ENCODE peak calls at places on chromosomes 5 and 9, in six cellular contexts. One of them, this sample, is unnamed.

GRCh38 chr5:39800202-39800601 is 375.4 kb upstream of the DAB2 start:
- DNase-seq in OCI-LY7: no peak
- DNase-seq in lung: no peak
- DNase-seq in activated CD8-positive, alpha-beta T cell treated with anti-CD3 and anti-CD28 coated beads for 36 hours: no peak
- DNase-seq in ovary: no peak
- DNase-seq in upper lobe of right lung: no peak
- DNase-seq in this sample: no peak

GRCh38 chr9:27945386-27945785 is 372.1 kb upstream of the C9orf72 start:
- DNase-seq in lung: no peak
- DNase-seq in ovary: no peak
- DNase-seq in upper lobe of right lung: no peak
- DNase-seq in activated CD8-positive, alpha-beta T cell treated with anti-CD3 and anti-CD28 coated beads for 36 hours: no peak
- DNase-seq in OCI-LY7: no peak
- DNase-seq in this sample: no peak

GRCh38 chr5:6757414-6757969 is 44.3 kb downstream of the TENT4A start:
- DNase-seq in activated CD8-positive, alpha-beta T cell treated with anti-CD3 and anti-CD28 coated beads for 36 hours: no peak
- DNase-seq in OCI-LY7: no peak
- DNase-seq in lung: no peak
- DNase-seq in upper lobe of right lung: peak; percentile 21
- DNase-seq in ovary: no peak
- DNase-seq in this sample: no peak

GRCh38 chr5:35853652-35854051 is 3.0 kb upstream of the IL7R start:
- DNase-seq in activated CD8-positive, alpha-beta T cell treated with anti-CD3 and anti-CD28 coated beads for 36 hours: peak; percentile 81
- DNase-seq in ovary: peak; percentile 28
- DNase-seq in lung: no peak
- DNase-seq in OCI-LY7: no peak
- DNase-seq in upper lobe of right lung: no peak
- DNase-seq in this sample: no peak

GRCh38 chr9:9998491-9999287 is 614.1 kb downstream of the PTPRD start:
- DNase-seq in OCI-LY7: peak; percentile 4
- DNase-seq in lung: no peak
- DNase-seq in activated CD8-positive, alpha-beta T cell treated with anti-CD3 and anti-CD28 coated beads for 36 hours: no peak
- DNase-seq in upper lobe of right lung: no peak
- DNase-seq in ovary: no peak
- DNase-seq in this sample: no peak

GRCh38 chr5:86118542-86118941 is 499.2 kb upstream of the COX7C start:
- DNase-seq in upper lobe of right lung: no peak
- DNase-seq in OCI-LY7: peak; percentile 10
- DNase-seq in ovary: no peak
- DNase-seq in activated CD8-positive, alpha-beta T cell treated with anti-CD3 and anti-CD28 coated beads for 36 hours: no peak
- DNase-seq in lung: no peak
- DNase-seq in this sample: no peak

GRCh38 chr5:140567871-140568270 is 3.2 kb downstream of the SLC35A4 start:
- DNase-seq in upper lobe of right lung: peak; percentile 62
- DNase-seq in OCI-LY7: no peak
- DNase-seq in lung: no peak
- DNase-seq in ovary: no peak
- DNase-seq in activated CD8-positive, alpha-beta T cell treated with anti-CD3 and anti-CD28 coated beads for 36 hours: no peak
- DNase-seq in this sample: no peak

GRCh38 chr9:122287214-122287613 is 22.5 kb downstream of the MRRF start:
- DNase-seq in lung: no peak
- DNase-seq in ovary: no peak
- DNase-seq in activated CD8-positive, alpha-beta T cell treated with anti-CD3 and anti-CD28 coated beads for 36 hours: no peak
- DNase-seq in OCI-LY7: no peak
- DNase-seq in upper lobe of right lung: no peak
- DNase-seq in this sample: no peak

GRCh38 chr5:148911386-148911785 is 85.0 kb downstream of the ADRB2 start:
- DNase-seq in upper lobe of right lung: no peak
- DNase-seq in ovary: no peak
- DNase-seq in activated CD8-positive, alpha-beta T cell treated with anti-CD3 and anti-CD28 coated beads for 36 hours: no peak
- DNase-seq in lung: no peak
- DNase-seq in OCI-LY7: no peak
- DNase-seq in this sample: no peak

GRCh38 chr5:138370537-138370936 is 18.1 kb downstream of the KDM3B start:
- DNase-seq in activated CD8-positive, alpha-beta T cell treated with anti-CD3 and anti-CD28 coated beads for 36 hours: no peak
- DNase-seq in ovary: no peak
- DNase-seq in upper lobe of right lung: no peak
- DNase-seq in lung: no peak
- DNase-seq in OCI-LY7: no peak
- DNase-seq in this sample: no peak

GRCh38 chr5:168818586-168818985 is 239.4 kb upstream of the PANK3 start:
- DNase-seq in activated CD8-positive, alpha-beta T cell treated with anti-CD3 and anti-CD28 coated beads for 36 hours: no peak
- DNase-seq in upper lobe of right lung: peak; percentile 78
- DNase-seq in lung: peak; percentile 83
- DNase-seq in ovary: no peak
- DNase-seq in OCI-LY7: no peak
- DNase-seq in this sample: no peak

GRCh38 chr5:74915488-74915887 is 49.3 kb upstream of the FAM169A start:
- DNase-seq in OCI-LY7: no peak
- DNase-seq in ovary: no peak
- DNase-seq in upper lobe of right lung: no peak
- DNase-seq in activated CD8-positive, alpha-beta T cell treated with anti-CD3 and anti-CD28 coated beads for 36 hours: no peak
- DNase-seq in lung: no peak
- DNase-seq in this sample: no peak

GRCh38 chr9:79257671-79258410 is 313.9 kb upstream of the TLE4 start:
- DNase-seq in lung: no peak
- DNase-seq in activated CD8-positive, alpha-beta T cell treated with anti-CD3 and anti-CD28 coated beads for 36 hours: no peak
- DNase-seq in ovary: no peak
- DNase-seq in OCI-LY7: no peak
- DNase-seq in upper lobe of right lung: no peak
- DNase-seq in this sample: no peak

GRCh38 chr5:37717613-37718431 is 122.0 kb downstream of the GDNF start:
- DNase-seq in upper lobe of right lung: peak; percentile 60
- DNase-seq in OCI-LY7: no peak
- DNase-seq in ovary: peak; percentile 28
- DNase-seq in lung: peak; percentile 67
- DNase-seq in activated CD8-positive, alpha-beta T cell treated with anti-CD3 and anti-CD28 coated beads for 36 hours: no peak
- DNase-seq in this sample: peak; percentile 94

DNA sequence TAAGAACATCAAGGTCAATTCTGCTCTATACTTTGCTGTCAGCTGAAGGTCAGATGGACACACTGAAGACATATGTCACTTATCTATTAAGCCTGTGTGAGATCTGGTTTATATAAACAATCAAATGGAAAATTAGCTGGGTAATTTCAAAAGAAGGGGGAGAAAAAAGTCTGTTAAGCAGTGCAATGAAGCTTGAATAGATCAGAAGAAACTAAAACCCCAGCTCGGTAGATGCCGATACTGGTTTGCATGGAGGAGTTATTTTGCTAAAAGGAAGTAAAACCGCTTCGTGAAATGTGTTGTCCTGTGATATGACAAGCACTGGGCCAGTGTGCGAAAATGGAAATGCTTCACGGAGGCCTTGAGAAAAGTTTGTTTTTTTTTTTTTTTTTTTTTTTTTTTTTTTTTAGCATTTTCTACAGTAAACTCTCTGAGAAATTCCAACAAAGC is 148.8 kb downstream of the MEF2C start:
- DNase-seq in upper lobe of right lung: no peak
- DNase-seq in lung: no peak
- DNase-seq in OCI-LY7: peak; percentile 90
- DNase-seq in activated CD8-positive, alpha-beta T cell treated with anti-CD3 and anti-CD28 coated beads for 36 hours: peak; percentile 2
- DNase-seq in ovary: peak; percentile 54
- DNase-seq in this sample: no peak
- TF ChIP-seq CTCF in upper lobe of right lung: no peak
- TF ChIP-seq CTCF in lung: no peak
- TF ChIP-seq CTCF in OCI-LY7: no peak
- TF ChIP-seq CTCF in activated CD8-positive, alpha-beta T cell treated with anti-CD3 and anti-CD28 coated beads for 36 hours: no peak
- TF ChIP-seq CTCF in ovary: no peak
- TF ChIP-seq CTCF in this sample: no peak

DNA sequence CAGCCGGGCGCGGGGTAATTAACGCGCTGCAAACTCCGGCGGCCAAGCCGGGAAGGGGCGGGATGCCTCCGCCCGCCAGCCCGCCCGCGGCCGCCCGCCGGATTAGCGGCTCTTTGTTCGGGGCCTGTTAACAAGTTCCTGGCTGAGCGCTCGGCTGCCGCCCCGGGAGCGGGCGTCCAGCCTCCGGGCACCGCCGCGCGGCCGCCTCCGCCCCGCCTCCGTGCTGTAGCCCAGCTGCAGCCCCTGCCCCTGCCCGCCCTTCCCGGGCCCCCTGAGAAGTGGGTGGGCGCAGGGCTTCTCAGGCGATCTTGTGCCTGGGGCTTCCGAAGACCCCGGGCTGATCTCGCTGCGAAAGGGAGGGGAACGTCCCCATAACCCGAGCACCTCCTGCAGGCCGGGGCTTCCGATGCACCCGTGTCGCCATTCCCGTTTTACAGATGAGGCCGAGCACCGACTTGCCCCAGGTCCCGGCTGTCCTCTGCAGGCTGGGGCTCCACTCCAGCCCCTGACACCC is 7.6 kb downstream of the UNC5A start:
- DNase-seq in OCI-LY7: no peak
- DNase-seq in lung: no peak
- DNase-seq in activated CD8-positive, alpha-beta T cell treated with anti-CD3 and anti-CD28 coated beads for 36 hours: peak; percentile 49
- DNase-seq in ovary: no peak
- DNase-seq in upper lobe of right lung: no peak
- DNase-seq in this sample: peak; percentile 58
- TF ChIP-seq CTCF in OCI-LY7: peak; percentile 22
- TF ChIP-seq CTCF in lung: no peak
- TF ChIP-seq CTCF in activated CD8-positive, alpha-beta T cell treated with anti-CD3 and anti-CD28 coated beads for 36 hours: peak; percentile 21
- TF ChIP-seq CTCF in ovary: no peak
- TF ChIP-seq CTCF in upper lobe of right lung: peak; percentile 18
- TF ChIP-seq CTCF in this sample: peak; percentile 64

GRCh38 chr5:87887247-87887646 is 381.4 kb downstream of the TMEM161B start:
- DNase-seq in lung: no peak
- DNase-seq in upper lobe of right lung: no peak
- DNase-seq in OCI-LY7: no peak
- DNase-seq in ovary: no peak
- DNase-seq in activated CD8-positive, alpha-beta T cell treated with anti-CD3 and anti-CD28 coated beads for 36 hours: no peak
- DNase-seq in this sample: no peak

GRCh38 chr5:87888139-87888538 is 380.5 kb downstream of the TMEM161B start:
- DNase-seq in activated CD8-positive, alpha-beta T cell treated with anti-CD3 and anti-CD28 coated beads for 36 hours: no peak
- DNase-seq in lung: no peak
- DNase-seq in ovary: no peak
- DNase-seq in upper lobe of right lung: no peak
- DNase-seq in OCI-LY7: no peak
- DNase-seq in this sample: no peak

GRCh38 chr5:87885727-87886126 is 382.9 kb downstream of the TMEM161B start:
- DNase-seq in ovary: no peak
- DNase-seq in activated CD8-positive, alpha-beta T cell treated with anti-CD3 and anti-CD28 coated beads for 36 hours: no peak
- DNase-seq in OCI-LY7: peak; percentile 4
- DNase-seq in lung: no peak
- DNase-seq in upper lobe of right lung: no peak
- DNase-seq in this sample: no peak
- TF ChIP-seq CTCF in ovary: no peak
- TF ChIP-seq CTCF in activated CD8-positive, alpha-beta T cell treated with anti-CD3 and anti-CD28 coated beads for 36 hours: no peak
- TF ChIP-seq CTCF in OCI-LY7: peak; percentile 36
- TF ChIP-seq CTCF in lung: no peak
- TF ChIP-seq CTCF in upper lobe of right lung: no peak
- TF ChIP-seq CTCF in this sample: no peak

GRCh38 chr9:131714821-131715220 is 25.1 kb downstream of the RAPGEF1 start:
- DNase-seq in activated CD8-positive, alpha-beta T cell treated with anti-CD3 and anti-CD28 coated beads for 36 hours: no peak
- DNase-seq in OCI-LY7: no peak
- DNase-seq in upper lobe of right lung: no peak
- DNase-seq in ovary: no peak
- DNase-seq in lung: no peak
- DNase-seq in this sample: no peak

GRCh38 chr9:131712151-131712716 is 27.6 kb downstream of the RAPGEF1 start:
- DNase-seq in lung: no peak
- DNase-seq in activated CD8-positive, alpha-beta T cell treated with anti-CD3 and anti-CD28 coated beads for 36 hours: no peak
- DNase-seq in ovary: no peak
- DNase-seq in OCI-LY7: no peak
- DNase-seq in upper lobe of right lung: no peak
- DNase-seq in this sample: no peak

GRCh38 chr9:131713016-131713415 is 26.9 kb downstream of the RAPGEF1 start:
- DNase-seq in activated CD8-positive, alpha-beta T cell treated with anti-CD3 and anti-CD28 coated beads for 36 hours: no peak
- DNase-seq in OCI-LY7: no peak
- DNase-seq in upper lobe of right lung: no peak
- DNase-seq in lung: no peak
- DNase-seq in ovary: no peak
- DNase-seq in this sample: no peak

GRCh38 chr9:131715906-131716305 is 24.0 kb downstream of the RAPGEF1 start:
- DNase-seq in lung: no peak
- DNase-seq in upper lobe of right lung: no peak
- DNase-seq in ovary: no peak
- DNase-seq in OCI-LY7: no peak
- DNase-seq in activated CD8-positive, alpha-beta T cell treated with anti-CD3 and anti-CD28 coated beads for 36 hours: no peak
- DNase-seq in this sample: no peak

DNA sequence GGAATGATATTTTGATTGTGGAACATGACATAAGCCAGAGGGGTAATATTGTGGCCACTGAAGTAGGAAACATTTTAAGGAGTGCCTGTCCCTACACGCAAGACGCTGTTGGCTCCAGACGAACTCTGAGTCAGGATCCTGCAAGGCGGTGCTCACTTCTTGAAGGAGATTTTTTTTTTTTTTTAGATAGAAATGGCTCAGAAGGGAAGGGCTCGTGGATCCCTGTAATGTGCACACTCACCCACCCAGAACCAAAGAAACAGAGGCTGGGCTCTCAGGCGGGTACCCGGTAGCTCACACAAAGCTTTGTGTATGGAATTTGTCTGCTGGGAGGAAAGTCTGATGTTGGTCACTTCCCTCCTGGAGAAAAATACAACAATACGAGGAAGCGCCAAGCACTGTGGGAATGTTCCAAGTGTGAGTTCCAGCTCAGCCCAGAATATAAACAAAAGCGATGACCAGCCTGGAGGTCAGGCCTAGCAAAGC is 25.7 kb downstream of the RAPGEF1 start:
- DNase-seq in OCI-LY7: no peak
- DNase-seq in lung: no peak
- DNase-seq in activated CD8-positive, alpha-beta T cell treated with anti-CD3 and anti-CD28 coated beads for 36 hours: no peak
- DNase-seq in upper lobe of right lung: no peak
- DNase-seq in ovary: peak; percentile 51
- DNase-seq in this sample: peak; percentile 51
- TF ChIP-seq CTCF in OCI-LY7: no peak
- TF ChIP-seq CTCF in lung: no peak
- TF ChIP-seq CTCF in activated CD8-positive, alpha-beta T cell treated with anti-CD3 and anti-CD28 coated beads for 36 hours: no peak
- TF ChIP-seq CTCF in upper lobe of right lung: no peak
- TF ChIP-seq CTCF in ovary: no peak
- TF ChIP-seq CTCF in this sample: no peak

DNA sequence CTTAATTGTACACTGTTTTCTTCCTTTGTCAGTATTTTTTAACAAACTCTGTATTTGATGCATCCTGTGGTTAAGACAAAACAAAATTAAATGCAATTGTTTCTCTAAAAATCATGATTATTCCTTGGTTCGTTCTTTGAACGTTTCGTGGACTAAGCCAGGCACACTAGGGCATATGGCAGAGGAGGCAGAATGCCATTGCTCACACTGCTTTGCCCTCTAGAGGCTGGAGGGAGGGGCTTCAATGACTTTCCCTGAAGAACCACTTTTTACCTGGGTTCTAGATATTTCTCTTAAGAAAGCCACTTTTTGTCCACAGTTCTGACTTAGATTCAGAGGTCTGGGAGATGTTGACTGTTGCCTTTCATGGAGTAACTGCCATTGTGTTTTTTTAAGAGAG is 236.2 kb upstream of the ADAMTSL1 start:
- DNase-seq in OCI-LY7: no peak
- DNase-seq in lung: no peak
- DNase-seq in ovary: no peak
- DNase-seq in upper lobe of right lung: no peak
- DNase-seq in activated CD8-positive, alpha-beta T cell treated with anti-CD3 and anti-CD28 coated beads for 36 hours: no peak
- DNase-seq in this sample: no peak
- TF ChIP-seq CTCF in OCI-LY7: no peak
- TF ChIP-seq CTCF in lung: no peak
- TF ChIP-seq CTCF in ovary: no peak
- TF ChIP-seq CTCF in upper lobe of right lung: no peak
- TF ChIP-seq CTCF in activated CD8-positive, alpha-beta T cell treated with anti-CD3 and anti-CD28 coated beads for 36 hours: no peak
- TF ChIP-seq CTCF in this sample: no peak

DNA sequence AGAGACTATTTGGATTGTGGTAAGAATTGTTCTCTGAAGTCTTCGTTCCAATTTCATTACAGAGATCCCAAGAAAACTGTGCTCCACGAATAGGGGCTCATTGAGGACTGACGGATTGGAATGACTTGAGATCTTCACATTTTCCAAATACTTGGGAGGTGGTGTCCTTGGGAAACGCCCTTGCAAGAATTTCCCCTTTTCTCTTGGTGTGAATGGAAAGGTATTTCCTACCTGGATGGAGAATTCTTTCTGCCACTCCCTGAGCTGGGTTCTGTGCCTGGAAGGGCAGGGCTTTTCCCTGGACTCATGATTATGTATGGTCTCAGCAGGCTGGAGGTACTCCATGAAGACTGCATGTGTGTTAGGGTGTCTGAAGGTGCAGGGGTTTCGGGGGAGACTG is 53.9 kb downstream of the SNX18 start:
- DNase-seq in activated CD8-positive, alpha-beta T cell treated with anti-CD3 and anti-CD28 coated beads for 36 hours: no peak
- DNase-seq in OCI-LY7: no peak
- DNase-seq in ovary: no peak
- DNase-seq in upper lobe of right lung: no peak
- DNase-seq in lung: no peak
- DNase-seq in this sample: peak; percentile 9
- TF ChIP-seq CTCF in activated CD8-positive, alpha-beta T cell treated with anti-CD3 and anti-CD28 coated beads for 36 hours: no peak
- TF ChIP-seq CTCF in OCI-LY7: no peak
- TF ChIP-seq CTCF in ovary: no peak
- TF ChIP-seq CTCF in upper lobe of right lung: no peak
- TF ChIP-seq CTCF in lung: no peak
- TF ChIP-seq CTCF in this sample: no peak

This sample was measured in PC-9.